ENCODE peak calls at places on chromosome 3, in ten cellular contexts. I is CD4-positive, alpha-beta T cell; Q is body of pancreas; A is psoas muscle; R is GM10248; U is BE2C; J is tibial nerve; E is WTC11; C is neural progenitor cell; T is A673. O is an unnamed sample.

GRCh38 chr3:152203677-152204076 is 65.1 kb upstream of the MBNL1 start:
- DNase-seq in I (no peak), Q (no peak), A (no peak), R (no peak), U (no peak), J (no peak), E (no peak), C (no peak), T (no peak), O (no peak)

GRCh38 chr3:196990654-196991053 is 22.0 kb upstream of the PIGZ start:
- DNase-seq in I (no peak), Q (no peak), A (no peak), R (no peak), U (no peak), J (no peak), E (no peak), C (no peak), T (no peak), O (peak; percentile 62)

GRCh38 chr3:107218864-107219269 is 158.4 kb upstream of the CCDC54 start:
- DNase-seq in I (no peak), Q (no peak), A (no peak), R (no peak), U (no peak), J (no peak), E (no peak), C (no peak), T (no peak), O (no peak)

GRCh38 chr3:186529204-186529999 is 14.8 kb downstream of the CRYGS start:
- DNase-seq in I (no peak), Q (no peak), A (no peak), R (no peak), U (no peak), J (no peak), E (no peak), C (peak; percentile 42), T (no peak), O (no peak)

GRCh38 chr3:72969766-72970165 is 26.8 kb upstream of the PPP4R2 start:
- DNase-seq in I (no peak), Q (no peak), A (no peak), R (no peak), U (no peak), J (no peak), E (no peak), C (no peak), T (no peak), O (no peak)

GRCh38 chr3:120487079-120487693 is 36.4 kb upstream of the FSTL1 start:
- DNase-seq in I (no peak), Q (no peak), A (peak; percentile 24), R (no peak), U (no peak), J (peak; percentile 24), E (no peak), C (no peak), T (no peak), O (no peak)

GRCh38 chr3:22969276-22969675 is 233.9 kb upstream of the UBE2E2 start:
- DNase-seq in I (no peak), Q (no peak), A (no peak), R (no peak), U (no peak), J (no peak), E (no peak), C (no peak), T (no peak), O (no peak)

GRCh38 chr3:8739757-8740508 is 6.3 kb downstream of the CAV3 start:
- DNase-seq in I (no peak), Q (no peak), A (no peak), R (no peak), U (no peak), J (no peak), E (no peak), C (no peak), T (no peak), O (no peak)

GRCh38 chr3:11382146-11382545 is 109.9 kb downstream of the ATG7 start:
- DNase-seq in I (no peak), Q (no peak), A (no peak), R (no peak), U (no peak), J (no peak), E (no peak), C (no peak), T (no peak), O (no peak)

GRCh38 chr3:193269343-193269742 is 28.3 kb downstream of the PLAAT1 start:
- DNase-seq in I (no peak), Q (no peak), A (no peak), R (no peak), U (no peak), J (no peak), E (no peak), C (no peak), T (no peak), O (no peak)

GRCh38 chr3:187833799-187834578 is 88.7 kb upstream of the BCL6 start:
- DNase-seq in I (no peak), Q (no peak), A (no peak), R (no peak), U (no peak), J (no peak), E (no peak), C (no peak), T (no peak), O (no peak)

GRCh38 chr3:150345021-150345538 is 63.0 kb upstream of the TSC22D2 start:
- DNase-seq in I (no peak), Q (peak; percentile 25), A (no peak), R (no peak), U (no peak), J (no peak), E (no peak), C (peak; percentile 27), T (no peak), O (no peak)

GRCh38 chr3:10205461-10206165 is 40.9 kb downstream of the IRAK2 start:
- DNase-seq in I (no peak), Q (no peak), A (peak; percentile 76), R (no peak), U (no peak), J (no peak), E (no peak), C (no peak), T (no peak), O (no peak)

GRCh38 chr3:89184151-89184550 is 76.7 kb downstream of the EPHA3 start:
- DNase-seq in I (no peak), Q (no peak), A (no peak), R (no peak), U (no peak), J (no peak), E (no peak), C (no peak), T (no peak), O (no peak)

DNA sequence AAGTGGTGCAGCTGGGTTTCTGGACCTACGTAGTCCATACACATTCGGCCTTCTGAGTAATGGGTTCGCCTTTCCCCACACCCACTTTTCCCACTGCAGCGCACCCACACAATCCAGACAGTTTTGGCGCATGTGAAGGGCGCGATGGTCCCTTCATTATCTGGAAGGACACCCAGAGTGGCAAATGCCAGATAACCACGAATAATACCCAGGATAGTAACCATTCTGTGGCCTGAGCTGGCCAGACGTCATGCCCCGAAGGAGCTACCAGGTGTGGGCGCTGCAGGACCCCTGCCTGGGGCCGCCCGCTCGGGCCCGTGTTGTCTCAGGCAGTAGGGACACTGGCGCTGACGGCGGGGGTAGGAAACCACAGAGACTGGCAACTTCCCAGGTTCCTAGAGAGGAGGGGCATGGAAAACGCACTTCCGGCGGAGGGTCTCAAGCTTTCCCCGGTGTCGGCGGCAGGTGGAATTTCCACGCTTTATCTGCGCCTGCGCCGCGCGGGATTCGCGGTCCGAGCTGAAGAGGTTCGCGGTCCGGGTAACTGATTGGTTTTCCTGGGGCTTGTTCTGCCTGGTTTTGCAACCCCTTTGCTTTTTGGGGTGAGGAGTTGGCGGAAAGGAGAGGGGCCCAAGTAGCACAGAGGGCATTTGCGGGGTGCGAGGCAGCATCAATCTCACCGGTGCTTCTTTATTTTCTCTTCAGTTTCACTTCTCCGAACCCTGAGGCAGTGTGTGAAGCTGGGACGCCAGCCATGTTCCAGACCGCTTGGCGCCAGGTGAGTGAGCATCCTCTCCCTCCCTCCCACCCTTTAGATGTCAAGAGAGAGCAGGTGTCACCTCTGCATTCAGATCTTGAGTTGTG is at the start of gene ZNF620:
- DNase-seq in I (peak; percentile 7), Q (peak; percentile 93), A (peak; percentile 75), R (peak; percentile 64), U (peak; percentile 84), J (peak; percentile 45), E (peak; percentile 88), C (peak; percentile 90), T (peak; percentile 83), O (peak; percentile 89)
- TF ChIP-seq CTCF in I (peak; percentile 31), Q (peak; percentile 36), A (peak; percentile 28), R (peak; percentile 53), U (peak; percentile 51), J (no peak), E (no peak), C (peak; percentile 54), T (peak; percentile 19), O (no peak)

DNA sequence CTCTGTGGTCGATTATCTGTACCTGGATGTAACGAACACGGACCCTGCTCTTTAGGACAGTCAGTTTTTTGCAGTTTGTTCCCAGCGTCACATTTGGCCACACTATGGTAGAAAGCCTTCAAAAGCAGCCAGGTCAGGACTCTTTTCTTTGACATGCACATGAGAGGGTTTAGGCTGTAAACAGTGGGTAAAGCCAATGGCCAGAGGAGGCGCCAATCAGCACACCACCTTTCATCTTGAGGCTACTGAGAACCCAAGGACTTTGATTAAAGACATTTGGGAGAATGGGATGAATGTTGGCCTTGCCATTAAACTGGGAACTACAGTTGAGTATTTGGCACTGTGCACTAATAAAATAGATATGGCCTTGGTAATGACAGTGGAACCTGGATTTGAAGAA is 225.9 kb downstream of the OXSM start:
- DNase-seq in I (no peak), Q (no peak), A (no peak), R (no peak), U (no peak), J (no peak), E (peak; percentile 33), C (no peak), T (no peak), O (no peak)
- TF ChIP-seq CTCF in I (no peak), Q (no peak), A (no peak), R (no peak), U (no peak), J (no peak), E (peak; percentile 37), C (peak; percentile 42), T (no peak), O (no peak)

DNA sequence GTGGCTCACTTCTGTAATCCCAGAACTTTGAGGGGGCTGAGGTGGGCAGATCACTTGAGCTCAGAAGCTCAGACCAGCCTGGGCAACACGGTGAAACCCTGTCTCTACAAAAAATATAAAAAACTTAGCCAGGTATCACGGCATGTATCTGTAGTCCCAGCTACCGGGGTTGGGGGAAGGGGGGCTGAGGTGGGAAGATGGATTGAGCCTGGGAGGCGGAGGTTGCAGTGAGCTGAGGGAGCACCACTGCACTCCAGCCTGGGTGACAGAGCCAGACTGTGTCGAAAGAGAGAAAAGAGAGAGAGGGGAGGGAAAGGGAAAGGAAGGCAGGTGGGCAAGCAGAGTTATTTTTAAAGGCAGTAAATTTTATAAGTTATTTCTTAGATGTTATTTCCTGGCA is 368.1 kb downstream of the ULK4 start:
- DNase-seq in I (no peak), Q (no peak), A (no peak), R (no peak), U (no peak), J (no peak), E (no peak), C (no peak), T (no peak), O (no peak)
- TF ChIP-seq CTCF in I (no peak), Q (no peak), A (no peak), R (no peak), U (no peak), J (no peak), E (no peak), C (no peak), T (no peak), O (no peak)

GRCh38 chr3:177795866-177796265 is 598.6 kb upstream of the TBL1XR1 start:
- DNase-seq in I (no peak), Q (no peak), A (no peak), R (no peak), U (no peak), J (no peak), E (no peak), C (no peak), T (no peak), O (no peak)
- TF ChIP-seq CTCF in I (no peak), Q (no peak), A (no peak), R (no peak), U (no peak), J (no peak), E (no peak), C (no peak), T (no peak), O (no peak)